ENCODE peak calls at places on chromosomes 3 and 15, in eight cellular contexts. V is GM23338, T is mammary epithelial cell, O is adrenal gland, P is pancreas, F is OCI-LY7, J is HepG2, Z is lung. R is an unnamed sample. For H3K4me1, the result is how much of the 10 kb centered on the place peaks cover.

GRCh38 chr15:91627473-91628309 is 225.8 kb upstream of the SLCO3A1 start:
- DNase-seq in Z (no peak), P (peak), T (peak), V (no peak), J (no peak), O (peak), F (no peak), R (no peak)

GRCh38 chr3:118536764-118537163 is 497.9 kb downstream of the IGSF11 start:
- DNase-seq in V (no peak), Z (no peak), P (no peak), F (no peak), T (peak), J (no peak), O (no peak), R (no peak)

GRCh38 chr3:24344784-24345439 is 149.7 kb downstream of the THRB start:
- DNase-seq in P (no peak), F (no peak), Z (no peak), J (no peak), V (no peak), T (no peak), O (no peak), R (no peak)

GRCh38 chr3:118863731-118864322 is 170.8 kb downstream of the IGSF11 start:
- DNase-seq in F (peak), Z (no peak), O (no peak), J (peak), V (peak), P (no peak), T (no peak), R (no peak)

GRCh38 chr3:161489390-161489789 is 7.2 kb upstream of the OTOL1 start:
- DNase-seq in T (no peak), P (no peak), Z (no peak), V (no peak), J (no peak), F (peak), O (no peak), R (no peak)

GRCh38 chr3:50525987-50526386 is 22.6 kb upstream of the CACNA2D2 start:
- DNase-seq in O (peak), P (no peak), V (peak), Z (peak), J (peak), T (peak), F (peak), R (no peak)

GRCh38 chr3:182058488-182058887 is 346.8 kb downstream of the SOX2 start:
- DNase-seq in F (no peak), O (no peak), P (no peak), T (peak), V (no peak), J (no peak), Z (no peak), R (no peak)

GRCh38 chr3:10155123-10155472 is 9.6 kb upstream of the IRAK2 start:
- DNase-seq in O (no peak), J (no peak), Z (no peak), F (no peak), T (no peak), V (no peak), P (no peak), R (no peak)

GRCh38 chr3:126208182-126208581 is 27.8 kb upstream of the ALDH1L1 start:
- DNase-seq in P (no peak), J (no peak), O (no peak), Z (no peak), V (no peak), T (no peak), F (no peak), R (no peak)

GRCh38 chr3:16124636-16125035 is 49.8 kb upstream of the GALNT15 start:
- DNase-seq in T (peak), F (no peak), J (no peak), Z (no peak), V (no peak), O (no peak), P (no peak), R (no peak)

GRCh38 chr15:90872481-90873184 is 4.2 kb downstream of the FURIN start:
- DNase-seq in F (no peak), P (peak), Z (no peak), O (no peak), J (peak), V (no peak), T (peak), R (peak)

GRCh38 chr3:46843508-46843907 is 19.7 kb downstream of the MYL3 start:
- DNase-seq in P (no peak), V (no peak), Z (no peak), F (no peak), O (no peak), T (no peak), J (no peak), R (no peak)

GRCh38 chr15:37682304-37682703 is 252.1 kb upstream of the TMCO5A start:
- DNase-seq in O (no peak), T (peak), J (peak), Z (no peak), P (no peak), F (peak), V (peak), R (no peak)
- TF ChIP-seq CTCF in O (no peak), T (peak), J (peak), Z (no peak), P (no peak), F (peak), V (peak), R (no peak)

DNA sequence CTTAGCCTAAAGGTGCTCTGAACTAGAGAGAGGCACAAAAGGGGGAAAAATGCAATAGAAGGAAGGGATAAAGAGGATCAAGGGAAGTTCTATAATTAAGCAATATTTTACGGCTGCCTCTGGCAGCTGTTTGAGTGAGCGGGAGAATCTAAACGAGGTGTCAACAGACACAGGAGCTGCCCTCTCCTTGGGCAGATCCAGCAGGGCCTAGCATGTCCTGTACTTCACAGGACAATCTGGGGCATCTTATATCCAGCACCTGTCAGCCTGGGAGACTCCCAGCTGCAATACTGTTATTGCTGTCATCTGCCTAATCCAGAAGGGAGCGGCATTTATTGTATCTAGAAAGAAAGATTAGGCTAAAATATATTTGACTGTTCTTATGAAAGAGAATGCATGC is 68.9 kb downstream of the WWTR1 start:
- DNase-seq in Z (no peak), F (no peak), V (no peak), J (no peak), O (no peak), P (no peak), T (no peak), R (no peak)
- H3K4me1 ChIP-seq in Z (under half), F (under half), V (under half), J (under half), O (under half), P (under half), T (under half), R (under half)

GRCh38 chr3:5233026-5233425 is 45.5 kb downstream of the EDEM1 start:
- DNase-seq in T (no peak), Z (no peak), O (no peak), P (no peak), V (no peak), F (no peak), J (no peak), R (no peak)
- TF ChIP-seq CTCF in T (no peak), Z (no peak), O (no peak), P (no peak), V (no peak), F (no peak), J (no peak), R (no peak)

DNA sequence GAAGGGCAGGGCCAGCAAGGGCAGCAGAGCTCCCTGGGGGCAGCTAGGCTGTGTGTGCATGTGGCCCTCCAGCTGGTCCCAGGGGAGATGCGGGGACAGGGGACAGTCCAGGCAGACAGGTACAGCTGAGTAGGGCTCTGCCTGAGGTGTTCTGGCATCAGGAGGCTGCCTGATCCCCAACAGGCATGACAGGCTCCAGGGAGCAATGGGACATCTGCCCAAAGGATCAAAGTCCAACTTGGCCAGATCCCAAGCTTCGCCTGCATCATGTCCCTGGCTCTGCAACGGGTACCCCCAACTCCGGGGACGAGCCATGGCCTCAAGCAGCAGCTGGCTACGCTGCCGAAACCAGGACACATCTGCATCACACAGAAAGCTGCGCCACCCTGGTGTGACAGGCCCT is 21.8 kb downstream of the ATRIP start:
- DNase-seq in O (no peak), F (no peak), V (no peak), Z (no peak), T (no peak), P (no peak), J (peak), R (no peak)
- H3K4me1 ChIP-seq in O (under half), F (half or more), V (under half), Z (under half), T (under half), P (half or more), J (half or more), R (under half)

DNA sequence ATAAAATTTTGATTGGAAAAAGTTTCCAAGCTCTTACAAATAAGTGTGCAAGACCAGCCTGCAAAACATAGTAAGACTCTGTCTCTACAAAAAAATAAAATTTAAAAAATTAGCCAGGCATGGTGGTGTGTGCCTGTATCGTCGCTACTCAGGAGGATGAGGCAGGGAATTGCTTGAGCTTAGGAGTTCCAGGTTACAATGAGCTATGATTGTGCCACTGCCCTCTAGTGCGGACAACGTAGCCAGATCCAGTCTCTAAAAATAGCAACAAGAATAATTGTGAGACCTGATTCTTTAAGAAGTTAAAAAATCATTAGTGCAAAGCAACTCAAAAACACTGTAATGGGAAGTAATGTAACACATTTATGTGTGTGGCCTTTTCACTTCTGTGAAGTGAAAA is 251.6 kb downstream of the RBMS3 start:
- DNase-seq in J (no peak), Z (no peak), P (no peak), O (no peak), T (no peak), F (no peak), V (no peak), R (no peak)
- TF ChIP-seq CTCF in J (no peak), Z (no peak), P (no peak), O (no peak), T (no peak), F (no peak), V (no peak), R (no peak)

GRCh38 chr3:71451812-71452211 is 131.7 kb downstream of the FOXP1 start:
- DNase-seq in Z (no peak), O (no peak), P (no peak), V (no peak), F (peak), J (no peak), T (no peak), R (no peak)

GRCh38 chr3:71447803-71448202 is 135.7 kb downstream of the FOXP1 start:
- DNase-seq in J (no peak), F (no peak), O (no peak), P (no peak), T (peak), Z (no peak), V (no peak), R (no peak)

GRCh38 chr3:71450985-71451560 is 132.5 kb downstream of the FOXP1 start:
- DNase-seq in F (peak), J (no peak), O (no peak), V (no peak), P (no peak), T (no peak), Z (no peak), R (no peak)

GRCh38 chr3:71447197-71447596 is 136.3 kb downstream of the FOXP1 start:
- DNase-seq in Z (no peak), P (no peak), T (no peak), V (no peak), J (no peak), F (no peak), O (no peak), R (no peak)

DNA sequence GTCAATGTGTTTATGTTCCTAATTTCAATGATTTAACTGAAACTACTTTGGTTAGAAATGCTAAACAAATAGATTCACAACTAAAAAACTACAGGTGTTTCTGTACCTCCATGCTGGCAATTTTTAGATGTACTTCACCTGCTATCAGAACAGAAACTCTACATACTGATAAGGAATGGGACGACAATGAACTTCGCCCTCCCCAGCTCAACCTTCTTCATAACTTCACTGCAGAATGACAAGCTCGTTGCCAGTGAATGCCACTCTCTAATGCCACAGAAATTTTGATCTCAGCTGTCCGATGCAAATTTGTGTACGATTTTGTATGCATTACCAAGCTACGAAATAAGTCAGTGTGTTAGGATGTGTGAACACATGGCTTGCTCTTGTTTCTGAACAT is 133.4 kb downstream of the FOXP1 start:
- DNase-seq in V (no peak), T (no peak), J (peak), F (peak), O (no peak), Z (no peak), P (no peak), R (no peak)
- H3K4me1 ChIP-seq in V (under half), T (under half), J (half or more), F (half or more), O (under half), Z (under half), P (half or more), R (under half)

GRCh38 chr3:59982510-59982909 is 932.7 kb upstream of the CFAP20DC start:
- DNase-seq in J (no peak), V (no peak), F (no peak), O (no peak), P (no peak), Z (no peak), T (no peak), R (no peak)
- TF ChIP-seq CTCF in J (no peak), V (no peak), F (no peak), O (no peak), P (no peak), Z (no peak), T (no peak), R (no peak)

DNA sequence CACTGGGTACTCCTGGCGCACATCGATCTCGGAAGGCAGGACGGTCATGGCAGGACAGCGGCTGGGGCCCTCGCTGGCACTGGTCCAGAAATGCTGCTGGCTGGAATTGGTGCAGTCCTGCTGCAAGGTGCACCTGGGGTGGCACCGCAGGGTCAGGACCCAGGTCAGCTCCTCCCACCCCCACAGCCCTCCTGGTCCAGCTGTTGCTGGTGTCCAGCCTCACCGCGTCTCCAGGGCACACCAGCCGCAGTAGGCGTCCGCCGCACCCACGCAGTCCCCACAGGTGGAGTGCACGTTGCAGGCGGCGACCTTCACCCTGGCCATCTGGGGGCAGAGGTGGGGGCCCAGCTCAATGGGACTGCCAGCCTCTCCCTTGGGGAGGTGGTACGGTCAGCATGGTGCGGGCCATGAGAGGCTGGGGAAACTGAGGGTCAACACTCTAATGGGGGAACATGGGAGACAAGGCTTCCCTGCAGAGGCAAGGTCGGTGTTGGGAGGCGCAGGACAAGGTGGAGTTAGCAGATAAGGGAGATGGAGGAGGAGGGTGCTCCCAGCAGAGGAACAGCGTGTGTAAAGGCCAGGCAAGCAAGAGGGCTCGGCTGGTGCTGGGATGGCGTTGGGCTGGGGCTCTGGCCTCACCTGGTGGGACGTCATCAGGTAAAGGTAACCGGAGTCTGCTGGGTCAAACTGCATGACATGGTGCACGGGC is 20.4 kb downstream of the PLXND1 start:
- DNase-seq in P (no peak), O (no peak), T (no peak), Z (no peak), V (no peak), J (no peak), F (no peak), R (no peak)
- H3K4me1 ChIP-seq in P (under half), O (under half), T (under half), Z (under half), V (under half), J (under half), F (under half), R (under half)

GRCh38 chr15:66965201-66965900 is 100.1 kb upstream of the SMAD3 start:
- DNase-seq in T (no peak), Z (no peak), F (no peak), O (no peak), P (no peak), V (no peak), J (no peak), R (no peak)

GRCh38 chr15:66963710-66964109 is 101.7 kb upstream of the SMAD3 start:
- DNase-seq in O (no peak), T (no peak), F (no peak), J (no peak), P (no peak), V (no peak), Z (no peak), R (no peak)

GRCh38 chr15:66964111-66964738 is 101.2 kb upstream of the SMAD3 start:
- DNase-seq in P (no peak), V (no peak), Z (no peak), T (no peak), F (no peak), O (no peak), J (no peak), R (no peak)

GRCh38 chr15:66964791-66965190 is 100.6 kb upstream of the SMAD3 start:
- DNase-seq in P (no peak), F (no peak), V (no peak), O (no peak), J (no peak), T (no peak), Z (no peak), R (no peak)

DNA sequence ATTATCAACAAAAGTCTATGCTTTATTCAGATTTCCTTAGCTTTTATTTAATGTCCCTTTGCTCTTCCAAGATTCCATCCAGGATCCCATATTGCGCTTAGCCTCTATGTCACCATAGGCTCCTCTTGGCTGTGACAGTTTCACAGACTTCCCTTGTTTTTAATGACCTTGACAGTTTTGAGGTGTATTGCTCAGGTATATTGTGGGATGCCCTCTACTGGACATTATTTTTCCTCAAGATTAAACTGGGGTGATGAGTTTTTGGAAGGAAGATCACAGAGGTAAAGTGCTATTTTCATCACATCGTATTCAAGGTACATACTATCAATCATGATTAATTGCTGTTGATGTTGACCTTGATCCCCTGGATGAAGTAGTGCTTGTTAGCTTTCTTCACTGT is 99.1 kb upstream of the SMAD3 start:
- DNase-seq in O (no peak), T (no peak), P (no peak), V (peak), Z (no peak), F (peak), J (no peak), R (no peak)
- TF ChIP-seq CTCF in O (no peak), T (peak), P (no peak), V (peak), Z (no peak), F (peak), J (no peak), R (no peak)

R was measured in ovary.